ENCODE peak calls at places on chromosomes 11 and 22, in nine cellular contexts. D, P, I, S, V, H, E, N and Q are unnamed samples.

GRCh38 chr11:100734743-100735527 is 47.8 kb downstream of the ARHGAP42 start:
- DNase-seq in D (no peak), P (no peak), I (no peak), S (no peak), V (no peak), H (no peak), E (no peak), N (no peak), Q (no peak)

GRCh38 chr11:2796508-2797180 is 88.9 kb downstream of the CDKN1C start:
- DNase-seq in D (peak; percentile 42), P (no peak), I (peak; percentile 46), S (no peak), V (no peak), H (no peak), E (no peak), N (no peak), Q (no peak)

GRCh38 chr11:79173615-79174014 is 267.2 kb downstream of the TENM4 start:
- DNase-seq in D (no peak), P (no peak), I (no peak), S (no peak), V (peak; percentile 50), H (no peak), E (peak; percentile 17), N (peak; percentile 71), Q (no peak)

GRCh38 chr11:117269856-117270255 is 21.3 kb upstream of the BACE1-AS start:
- DNase-seq in D (no peak), P (no peak), I (no peak), S (no peak), V (no peak), H (no peak), E (no peak), N (no peak), Q (no peak)

GRCh38 chr11:113401718-113402117 is 14.1 kb downstream of the ANKK1 start:
- DNase-seq in D (no peak), P (no peak), I (peak; percentile 61), S (no peak), V (peak; percentile 36), H (peak; percentile 72), E (peak; percentile 76), N (peak; percentile 19), Q (no peak)

GRCh38 chr11:26675233-26675928 is 46.5 kb downstream of the SLC5A12 start:
- DNase-seq in D (no peak), P (no peak), I (no peak), S (no peak), V (no peak), H (no peak), E (no peak), N (no peak), Q (no peak)

GRCh38 chr11:34531663-34532062 is 18.1 kb upstream of the ELF5 start:
- DNase-seq in D (no peak), P (no peak), I (no peak), S (no peak), V (no peak), H (no peak), E (peak; percentile 15), N (no peak), Q (no peak)

GRCh38 chr11:74731301-74732094 is at the start of gene CHRDL2:
- DNase-seq in D (no peak), P (no peak), I (no peak), S (no peak), V (peak; percentile 60), H (no peak), E (no peak), N (peak; percentile 76), Q (no peak)

GRCh38 chr11:64759722-64760719 is at the start of gene PYGM:
- DNase-seq in D (no peak), P (no peak), I (peak; percentile 81), S (no peak), V (peak; percentile 95), H (no peak), E (peak; percentile 27), N (no peak), Q (no peak)

GRCh38 chr11:65036931-65037330 is 4.1 kb upstream of the SAC3D1 start:
- DNase-seq in D (no peak), P (no peak), I (no peak), S (no peak), V (no peak), H (peak; percentile 90), E (peak; percentile 20), N (no peak), Q (no peak)

GRCh38 chr11:116887909-116888556 is 50.6 kb upstream of the APOA1 start:
- DNase-seq in D (no peak), P (no peak), I (no peak), S (no peak), V (peak; percentile 61), H (no peak), E (no peak), N (peak; percentile 78), Q (no peak)

GRCh38 chr11:843086-843704 is 543 bp downstream of the TSPAN4 start:
- DNase-seq in D (no peak), P (no peak), I (no peak), S (no peak), V (no peak), H (no peak), E (no peak), N (peak; percentile 54), Q (no peak)

GRCh38 chr11:1864831-1865665 is 12.2 kb downstream of the LSP1 start:
- DNase-seq in D (no peak), P (no peak), I (no peak), S (no peak), V (no peak), H (no peak), E (no peak), N (no peak), Q (peak; percentile 16)

GRCh38 chr11:19844806-19845205 is 132.2 kb downstream of the NAV2 start:
- DNase-seq in D (no peak), P (no peak), I (no peak), S (no peak), V (no peak), H (no peak), E (no peak), N (no peak), Q (no peak)

GRCh38 chr11:120523196-120523595 is 11.6 kb downstream of the GRIK4 start:
- DNase-seq in D (no peak), P (no peak), I (no peak), S (no peak), V (no peak), H (no peak), E (no peak), N (no peak), Q (no peak)

GRCh38 chr11:27339940-27340339 is 23.1 kb downstream of the CCDC34 start:
- DNase-seq in D (no peak), P (no peak), I (no peak), S (no peak), V (no peak), H (no peak), E (no peak), N (no peak), Q (no peak)

GRCh38 chr11:613369-613968 is 2.3 kb downstream of the IRF7 start:
- DNase-seq in D (peak; percentile 63), P (peak; percentile 83), I (no peak), S (no peak), V (peak; percentile 55), H (peak; percentile 86), E (peak; percentile 70), N (peak; percentile 46), Q (peak; percentile 77)

GRCh38 chr11:32366671-32367070 is 68.7 kb downstream of the WT1 start:
- DNase-seq in D (no peak), P (no peak), I (no peak), S (no peak), V (peak; percentile 81), H (no peak), E (no peak), N (no peak), Q (no peak)

GRCh38 chr11:11171854-11172253 is 181.2 kb downstream of the CSNK2A3 start:
- DNase-seq in D (no peak), P (no peak), I (no peak), S (peak; percentile 32), V (peak; percentile 3), H (no peak), E (no peak), N (no peak), Q (no peak)

GRCh38 chr22:50722716-50723428 is 15.1 kb upstream of the ACR start:
- DNase-seq in D (no peak), P (no peak), I (no peak), S (no peak), V (no peak), H (no peak), E (no peak), N (no peak), Q (no peak)
- H3K4me1 ChIP-seq in D (no peaks in the 10 kb centered on the region), P (no peaks in the 10 kb centered on the region), I (peaks cover 27% of the 10 kb centered on the region), S (no peaks in the 10 kb centered on the region), V (no peaks in the 10 kb centered on the region), H (peaks cover 8% of the 10 kb centered on the region), E (no peaks in the 10 kb centered on the region), N (no peaks in the 10 kb centered on the region), Q (no peaks in the 10 kb centered on the region)

GRCh38 chr22:43830931-43831560 is 18.9 kb upstream of the EFCAB6 start:
- DNase-seq in D (no peak), P (no peak), I (no peak), S (no peak), V (no peak), H (no peak), E (no peak), N (no peak), Q (no peak)
- H3K4me1 ChIP-seq in D (no peaks in the 10 kb centered on the region), P (no peaks in the 10 kb centered on the region), I (peaks cover 29% of the 10 kb centered on the region), S (peaks cover 22% of the 10 kb centered on the region), V (peaks cover 12% of the 10 kb centered on the region), H (peaks cover 23% of the 10 kb centered on the region), E (peaks cover 12% of the 10 kb centered on the region), N (peaks cover 37% of the 10 kb centered on the region), Q (no peaks in the 10 kb centered on the region)

GRCh38 chr11:76663912-76664440 is 6.6 kb downstream of the LRRC32 start:
- DNase-seq in D (no peak), P (no peak), I (no peak), S (no peak), V (no peak), H (no peak), E (no peak), N (no peak), Q (no peak)
- H3K4me1 ChIP-seq in D (peaks cover 13% of the 10 kb centered on the region), P (peaks cover 52% of the 10 kb centered on the region), I (peaks cover 57% of the 10 kb centered on the region), S (peaks cover 36% of the 10 kb centered on the region), V (peaks cover 7% of the 10 kb centered on the region), H (peaks cover 7% of the 10 kb centered on the region), E (no peaks in the 10 kb centered on the region), N (peaks cover 42% of the 10 kb centered on the region), Q (peaks cover 17% of the 10 kb centered on the region)

GRCh38 chr22:46063861-46064235 is 86.5 kb upstream of the PPARA start:
- DNase-seq in D (no peak), P (no peak), I (no peak), S (no peak), V (no peak), H (peak; percentile 44), E (peak; percentile 36), N (no peak), Q (no peak)
- H3K4me1 ChIP-seq in D (peaks cover 45% of the 10 kb centered on the region), P (peaks cover 5% of the 10 kb centered on the region), I (peaks cover 92% of the 10 kb centered on the region), S (peaks cover 90% of the 10 kb centered on the region), V (no peaks in the 10 kb centered on the region), H (peaks cover 100% of the 10 kb centered on the region), E (peaks cover 62% of the 10 kb centered on the region), N (peaks cover 69% of the 10 kb centered on the region), Q (peaks cover 4% of the 10 kb centered on the region)

GRCh38 chr11:17594686-17595192 is 47.7 kb downstream of the OTOG start:
- DNase-seq in D (peak; percentile 21), P (no peak), I (no peak), S (peak; percentile 60), V (no peak), H (no peak), E (no peak), N (no peak), Q (no peak)
- H3K4me1 ChIP-seq in D (no peaks in the 10 kb centered on the region), P (no peaks in the 10 kb centered on the region), I (no peaks in the 10 kb centered on the region), S (no peaks in the 10 kb centered on the region), V (no peaks in the 10 kb centered on the region), H (peaks cover 3% of the 10 kb centered on the region), E (no peaks in the 10 kb centered on the region), N (no peaks in the 10 kb centered on the region), Q (no peaks in the 10 kb centered on the region)

GRCh38 chr22:42433754-42434153 is 1.6 kb upstream of the NFAM1 start:
- DNase-seq in D (no peak), P (no peak), I (no peak), S (no peak), V (no peak), H (no peak), E (no peak), N (no peak), Q (no peak)
- H3K4me1 ChIP-seq in D (peaks cover 9% of the 10 kb centered on the region), P (peaks cover 13% of the 10 kb centered on the region), I (peaks cover 20% of the 10 kb centered on the region), S (peaks cover 42% of the 10 kb centered on the region), V (peaks cover 21% of the 10 kb centered on the region), H (peaks cover 18% of the 10 kb centered on the region), E (no peaks in the 10 kb centered on the region), N (peaks cover 19% of the 10 kb centered on the region), Q (peaks cover 6% of the 10 kb centered on the region)